ENCODE peak calls at places on chromosomes 12 and 14, in four cellular contexts. J is CD8-positive, alpha-beta memory T cell; F is body of pancreas; W is tibial nerve. L is an unnamed sample.

GRCh38 chr14:29236848-29237247 is 470.3 kb downstream of the FOXG1 start:
- DNase-seq in J (no peak), F (no peak), W (no peak), L (no peak)

GRCh38 chr12:108642269-108642870 is 8.7 kb upstream of the SELPLG start:
- DNase-seq in J (no peak), F (no peak), W (no peak), L (no peak)

GRCh38 chr14:69132513-69133181 is 20.3 kb downstream of the DCAF5 start:
- DNase-seq in J (no peak), F (no peak), W (no peak), L (no peak)

GRCh38 chr12:32896438-32897275 is at the start of gene PKP2:
- DNase-seq in J (peak; percentile 5), F (peak; percentile 92), W (no peak), L (no peak)

GRCh38 chr12:106586803-106587684 is 4.2 kb downstream of the RFX4 start:
- DNase-seq in J (no peak), F (peak; percentile 11), W (no peak), L (no peak)

GRCh38 chr12:65602579-65603295 is 221.5 kb upstream of the HMGA2 start:
- DNase-seq in J (no peak), F (peak; percentile 77), W (peak; percentile 62), L (no peak)

GRCh38 chr14:68526420-68527105 is 266.3 kb downstream of the ZFP36L1 start:
- DNase-seq in J (no peak), F (peak; percentile 78), W (no peak), L (no peak)

GRCh38 chr12:106392746-106393145 is 35.2 kb downstream of the POLR3B start:
- DNase-seq in J (no peak), F (no peak), W (no peak), L (no peak)

GRCh38 chr12:85155791-85156190 is 119.6 kb downstream of the LRRIQ1 start:
- DNase-seq in J (no peak), F (no peak), W (no peak), L (no peak)

GRCh38 chr14:76599556-76599955 is 161.7 kb upstream of the VASH1 start:
- DNase-seq in J (no peak), F (no peak), W (no peak), L (no peak)

GRCh38 chr12:116144384-116144783 is 133.1 kb downstream of the MED13L start:
- DNase-seq in J (no peak), F (no peak), W (no peak), L (no peak)

GRCh38 chr12:119182701-119183493 is 4.2 kb downstream of the HSPB8 start:
- DNase-seq in J (no peak), F (no peak), W (no peak), L (no peak)

GRCh38 chr12:57128519-57129247 is 400 bp downstream of the LRP1 start:
- DNase-seq in J (no peak), F (no peak), W (no peak), L (no peak)

GRCh38 chr12:78802593-78802992 is 62.0 kb upstream of the SYT1 start:
- DNase-seq in J (no peak), F (no peak), W (no peak), L (no peak)

GRCh38 chr12:65505321-65506121 is 227.0 kb downstream of the MSRB3 start:
- DNase-seq in J (no peak), F (no peak), W (no peak), L (no peak)

GRCh38 chr12:108633534-108634224 is at the start of gene SELPLG:
- DNase-seq in J (peak; percentile 95), F (peak; percentile 32), W (no peak), L (peak; percentile 71)

GRCh38 chr12:17982556-17982955 is 107.4 kb downstream of the RERGL start:
- DNase-seq in J (no peak), F (no peak), W (no peak), L (no peak)

GRCh38 chr14:95290769-95291440 is 28.8 kb downstream of the CLMN start:
- DNase-seq in J (no peak), F (peak; percentile 95), W (no peak), L (no peak)

GRCh38 chr14:103904493-103905107 is 23.7 kb upstream of the TDRD9 start:
- DNase-seq in J (no peak), F (no peak), W (no peak), L (no peak)

GRCh38 chr12:11711675-11712327 is 62.3 kb downstream of the ETV6 start:
- DNase-seq in J (no peak), F (no peak), W (no peak), L (no peak)

GRCh38 chr12:123109319-123109772 is 41.5 kb downstream of the PITPNM2 start:
- DNase-seq in J (no peak), F (no peak), W (no peak), L (no peak)

GRCh38 chr14:28254768-28255167 is 511.8 kb upstream of the FOXG1 start:
- DNase-seq in J (no peak), F (no peak), W (no peak), L (no peak)

GRCh38 chr12:60148831-60149230 is 553.0 kb downstream of the SLC16A7 start:
- DNase-seq in J (no peak), F (no peak), W (no peak), L (no peak)

GRCh38 chr12:47725893-47726292 is 603 bp upstream of the ENDOU start:
- DNase-seq in J (no peak), F (no peak), W (no peak), L (no peak)

GRCh38 chr12:46265102-46265501 is 3.7 kb downstream of the SLC38A1 start:
- DNase-seq in J (no peak), F (no peak), W (no peak), L (no peak)

GRCh38 chr14:50784683-50785505 is 46.1 kb downstream of the NIN start:
- DNase-seq in J (no peak), F (no peak), W (no peak), L (no peak)

GRCh38 chr14:97719043-97719442 is 921.9 kb downstream of the VRK1 start:
- DNase-seq in J (no peak), F (no peak), W (no peak), L (no peak)
- H3K9me3 ChIP-seq in J (no peaks in the 10 kb centered on the region), F (no peaks in the 10 kb centered on the region), W (no peaks in the 10 kb centered on the region), L (no peaks in the 10 kb centered on the region)

DNA sequence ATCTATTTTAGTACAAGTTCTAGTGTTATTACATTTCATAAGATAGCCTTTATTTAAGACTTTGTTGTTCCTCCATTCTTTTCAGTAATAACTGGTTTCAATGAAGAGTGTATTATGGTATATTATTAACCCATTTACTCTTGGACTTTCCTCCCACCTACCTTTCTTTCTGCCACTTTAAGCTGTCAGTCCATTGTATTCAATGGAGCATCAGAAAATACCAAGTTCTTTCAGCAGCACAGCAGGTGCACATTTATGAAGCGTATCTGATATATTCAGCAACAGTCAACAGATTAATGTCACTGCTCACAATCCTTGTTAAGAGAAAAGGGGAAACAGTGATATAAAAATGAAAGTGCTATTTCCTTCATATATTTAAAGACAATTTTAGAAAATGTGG is 660.9 kb downstream of the C12orf50 start:
- DNase-seq in J (no peak), F (no peak), W (no peak), L (no peak)
- H3K9me3 ChIP-seq in J (peaks cover 3% of the 10 kb centered on the region), F (no peaks in the 10 kb centered on the region), W (no peaks in the 10 kb centered on the region), L (no peaks in the 10 kb centered on the region)

GRCh38 chr12:133081408-133081806 is 684 bp downstream of the ZNF140 start:
- DNase-seq in J (no peak), F (peak; percentile 11), W (no peak), L (no peak)
- H3K9me3 ChIP-seq in J (peaks cover 59% of the 10 kb centered on the region), F (peaks cover 3% of the 10 kb centered on the region), W (peaks cover 10% of the 10 kb centered on the region), L (peaks cover 35% of the 10 kb centered on the region)

DNA sequence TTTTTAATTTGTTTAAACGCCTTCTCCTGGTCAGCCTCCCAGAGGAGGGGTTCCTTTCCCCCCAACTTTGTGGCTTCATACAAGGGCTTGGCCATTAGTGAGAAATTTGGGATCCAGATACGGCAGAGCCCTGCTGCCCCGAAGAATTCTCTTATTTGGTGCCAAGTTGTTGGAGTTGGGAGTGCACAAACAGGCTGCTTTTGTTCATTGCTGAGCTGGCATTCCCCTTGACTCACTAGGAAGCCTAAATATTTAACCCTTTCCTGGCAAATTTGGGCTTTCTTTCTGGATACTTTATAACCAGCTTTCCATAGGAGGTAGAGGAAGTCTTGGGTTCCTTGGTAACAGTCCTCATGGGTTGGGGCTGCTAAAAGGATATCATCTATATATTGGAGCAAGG is 10.3 kb upstream of the ADAM21 start:
- DNase-seq in J (no peak), F (no peak), W (no peak), L (no peak)
- H3K9me3 ChIP-seq in J (peaks cover 14% of the 10 kb centered on the region), F (no peaks in the 10 kb centered on the region), W (peaks cover 6% of the 10 kb centered on the region), L (peaks cover 5% of the 10 kb centered on the region)

GRCh38 chr12:129964300-129964699 is 60.5 kb upstream of the TMEM132D start:
- DNase-seq in J (no peak), F (no peak), W (no peak), L (no peak)
- H3K9me3 ChIP-seq in J (no peaks in the 10 kb centered on the region), F (no peaks in the 10 kb centered on the region), W (no peaks in the 10 kb centered on the region), L (no peaks in the 10 kb centered on the region)

GRCh38 chr14:105846312-105846711 is 319.9 kb downstream of the TMEM121 start:
- DNase-seq in J (no peak), F (no peak), W (no peak), L (no peak)
- H3K9me3 ChIP-seq in J (no peaks in the 10 kb centered on the region), F (no peaks in the 10 kb centered on the region), W (no peaks in the 10 kb centered on the region), L (no peaks in the 10 kb centered on the region)

GRCh38 chr12:133026996-133027395 is 10.3 kb upstream of the ZNF84 start:
- DNase-seq in J (no peak), F (no peak), W (no peak), L (no peak)

DNA sequence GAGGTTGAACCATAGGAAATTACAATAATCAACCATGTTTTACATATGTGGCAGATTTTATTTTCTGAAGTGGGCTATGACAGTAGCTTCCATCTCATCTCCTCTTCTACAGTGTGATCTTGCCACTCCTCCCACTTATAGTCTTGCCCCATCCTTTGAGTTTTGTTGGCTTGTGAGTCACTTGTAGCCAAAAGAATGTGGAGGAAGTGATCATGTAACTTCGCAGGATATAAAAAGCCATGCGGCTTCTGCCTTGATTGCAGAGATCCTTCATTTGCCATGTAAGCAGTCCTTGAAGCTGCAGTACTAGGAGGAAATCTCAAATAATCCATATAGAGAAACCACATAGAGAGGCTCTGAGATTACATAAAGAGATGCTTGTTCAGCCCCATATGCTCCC is 13.7 kb upstream of the ZNF84 start:
- DNase-seq in J (no peak), F (no peak), W (no peak), L (no peak)
- H3K9me3 ChIP-seq in J (peaks cover 51% of the 10 kb centered on the region), F (no peaks in the 10 kb centered on the region), W (peaks cover 8% of the 10 kb centered on the region), L (peaks cover 25% of the 10 kb centered on the region)